ENCODE peak calls at places on chromosomes 13 and 19, in seven cellular contexts. Y, P, O, C, L, B and U are unnamed samples.

GRCh38 chr13:73107970-73108369 is 49.2 kb downstream of the KLF5 start:
- DNase-seq in C (no peak), Y (no peak), B (no peak), P (no peak), L (no peak), O (no peak), U (no peak)

GRCh38 chr19:51365211-51366049 is 758 bp downstream of the ETFB start:
- DNase-seq in L (no peak), B (peak), O (no peak), P (peak), Y (peak), C (peak), U (no peak)

GRCh38 chr19:44816301-44816700 is 7.4 kb downstream of the BCAM start:
- DNase-seq in L (no peak), C (no peak), B (no peak), O (no peak), Y (no peak), P (no peak), U (no peak)

GRCh38 chr13:36778083-36778671 is 40.8 kb upstream of the RFXAP start:
- DNase-seq in C (peak), O (no peak), Y (no peak), B (peak), P (no peak), L (no peak), U (no peak)

GRCh38 chr19:19628499-19629134 is 597 bp upstream of the LPAR2 start:
- DNase-seq in Y (no peak), P (peak), C (peak), B (peak), O (peak), L (peak), U (peak)

GRCh38 chr13:112335135-112335534 is 41.0 kb upstream of the SPACA7 start:
- DNase-seq in B (no peak), C (no peak), Y (no peak), L (no peak), P (no peak), O (no peak), U (no peak)

GRCh38 chr13:81153478-81153877 is 812.6 kb upstream of the SPRY2 start:
- DNase-seq in Y (no peak), C (no peak), O (no peak), P (no peak), L (no peak), B (no peak), U (no peak)

GRCh38 chr13:31556376-31556775 is 182.9 kb upstream of the RXFP2 start:
- DNase-seq in Y (no peak), L (no peak), P (no peak), B (peak), C (peak), O (no peak), U (peak)

GRCh38 chr13:25752957-25753540 is 298.8 kb downstream of the SHISA2 start:
- DNase-seq in O (no peak), C (peak), L (no peak), Y (no peak), P (peak), B (peak), U (peak)

GRCh38 chr19:51552996-51553725 is 17.9 kb upstream of the ZNF175 start:
- DNase-seq in L (no peak), P (peak), Y (no peak), O (no peak), C (peak), B (peak), U (peak)

GRCh38 chr13:33281951-33282595 is 3.5 kb downstream of the STARD13 start:
- DNase-seq in C (peak), L (no peak), O (no peak), P (no peak), Y (no peak), B (peak), U (peak)

GRCh38 chr19:30523791-30524190 is 151.6 kb downstream of the ZNF536 start:
- DNase-seq in B (no peak), Y (no peak), O (no peak), C (no peak), P (no peak), L (no peak), U (no peak)

GRCh38 chr13:59043016-59043415 is 1120.7 kb downstream of the DIAPH3 start:
- DNase-seq in O (no peak), Y (no peak), B (no peak), C (no peak), P (no peak), L (no peak), U (no peak)

GRCh38 chr13:79462895-79463294 is 18.1 kb upstream of the NDFIP2 start:
- DNase-seq in L (no peak), O (no peak), P (no peak), Y (no peak), B (no peak), C (no peak), U (no peak)

GRCh38 chr13:102721800-102722231 is 27.0 kb upstream of the METTL21C start:
- DNase-seq in O (no peak), B (no peak), P (no peak), Y (no peak), C (no peak), L (no peak), U (peak)

GRCh38 chr13:101309014-101309619 is 107.2 kb downstream of the NALCN start:
- DNase-seq in P (no peak), C (peak), Y (no peak), O (no peak), L (no peak), B (peak), U (peak)